ENCODE peak calls at places on chromosome 4, in eight cellular contexts. J is IMR-90, X is SK-N-SH, E is hepatocyte, B is fibroblast of lung, K is neuronal stem cell, D is mammary epithelial cell, I is astrocyte. O is an unnamed sample. For H3K4me1, the result is how much of the 10 kb centered on the place peaks cover.

GRCh38 chr4:32778938-32779337 is 2058.8 kb downstream of the PCDH7 start:
- DNase-seq in J (no peak), X (no peak), E (no peak), B (no peak), K (no peak), D (no peak), I (no peak), O (no peak)

GRCh38 chr4:76605099-76605563 is 170.1 kb downstream of the SHROOM3 start:
- DNase-seq in J (peak), X (no peak), E (no peak), B (no peak), K (no peak), D (no peak), I (no peak), O (no peak)

GRCh38 chr4:186845137-186845842 is 121.6 kb upstream of the FAT1 start:
- DNase-seq in J (peak), X (no peak), E (peak), B (peak), K (no peak), D (peak), I (peak), O (peak)

GRCh38 chr4:168511780-168512467 is 15.1 kb downstream of the PALLD start:
- DNase-seq in J (no peak), X (no peak), E (no peak), B (no peak), K (no peak), D (no peak), I (no peak), O (no peak)

GRCh38 chr4:105434940-105435339 is 38.9 kb downstream of the PPA2 start:
- DNase-seq in J (no peak), X (no peak), E (no peak), B (no peak), K (no peak), D (no peak), I (no peak), O (no peak)

GRCh38 chr4:10129196-10130185 is 12.9 kb upstream of the WDR1 start:
- DNase-seq in J (no peak), X (no peak), E (no peak), B (no peak), K (no peak), D (no peak), I (no peak), O (no peak)

GRCh38 chr4:100299441-100299840 is 109.2 kb upstream of the DDIT4L start:
- DNase-seq in J (no peak), X (no peak), E (no peak), B (no peak), K (no peak), D (peak), I (peak), O (no peak)

GRCh38 chr4:128596115-128596514 is 213.4 kb upstream of the JADE1 start:
- DNase-seq in J (no peak), X (no peak), E (no peak), B (no peak), K (no peak), D (no peak), I (no peak), O (no peak)

GRCh38 chr4:8838911-8839431 is 32.7 kb downstream of the HMX1 start:
- DNase-seq in J (no peak), X (peak), E (no peak), B (no peak), K (no peak), D (no peak), I (no peak), O (peak)

GRCh38 chr4:39976945-39977488 is 694 bp downstream of the PDS5A start:
- DNase-seq in J (no peak), X (no peak), E (peak), B (peak), K (peak), D (peak), I (no peak), O (peak)

GRCh38 chr4:107131295-107131694 is 95.2 kb upstream of the DKK2 start:
- DNase-seq in J (peak), X (no peak), E (no peak), B (peak), K (no peak), D (no peak), I (peak), O (no peak)

GRCh38 chr4:107035711-107036601 is at the start of gene DKK2:
- DNase-seq in J (peak), X (peak), E (peak), B (no peak), K (peak), D (no peak), I (peak), O (peak)

GRCh38 chr4:41418444-41418843 is 119.5 kb upstream of the LIMCH1 start:
- DNase-seq in J (peak), X (no peak), E (no peak), B (peak), K (no peak), D (peak), I (peak), O (peak)

GRCh38 chr4:36241771-36242170 is 2.5 kb downstream of the ARAP2 start:
- DNase-seq in J (no peak), X (no peak), E (no peak), B (peak), K (no peak), D (no peak), I (no peak), O (no peak)

GRCh38 chr4:189973646-189974045 is 33.0 kb downstream of the FRG1 start:
- DNase-seq in J (no peak), X (no peak), E (no peak), B (no peak), K (no peak), D (no peak), I (no peak), O (no peak)

GRCh38 chr4:7777017-7777710 is 162.5 kb downstream of the AFAP1 start:
- DNase-seq in J (no peak), X (no peak), E (no peak), B (no peak), K (no peak), D (no peak), I (no peak), O (no peak)

GRCh38 chr4:6938237-6938636 is 28.6 kb downstream of the TBC1D14 start:
- DNase-seq in J (no peak), X (no peak), E (no peak), B (no peak), K (no peak), D (no peak), I (no peak), O (no peak)

GRCh38 chr4:83618431-83618830 is 82.5 kb downstream of the GPAT3 start:
- DNase-seq in J (peak), X (no peak), E (peak), B (peak), K (no peak), D (peak), I (peak), O (peak)

GRCh38 chr4:83011779-83012630 is 1.4 kb upstream of the LIN54 start:
- DNase-seq in J (peak), X (no peak), E (peak), B (peak), K (no peak), D (peak), I (no peak), O (peak)

GRCh38 chr4:130576218-130576617 is 1480.3 kb downstream of the C4orf33 start:
- DNase-seq in J (no peak), X (peak), E (no peak), B (no peak), K (no peak), D (no peak), I (no peak), O (peak)

GRCh38 chr4:122673252-122673651 is 52.4 kb upstream of the IL21 start:
- DNase-seq in J (no peak), X (no peak), E (peak), B (no peak), K (no peak), D (no peak), I (no peak), O (no peak)

GRCh38 chr4:8259743-8260430 is 9.7 kb upstream of the HTRA3 start:
- DNase-seq in J (no peak), X (no peak), E (no peak), B (no peak), K (no peak), D (no peak), I (no peak), O (no peak)

GRCh38 chr4:478373-478772 is 20.6 kb downstream of the ZNF721 start:
- DNase-seq in J (peak), X (no peak), E (no peak), B (no peak), K (no peak), D (peak), I (peak), O (no peak)
- H3K4me2 ChIP-seq in J (no peak), X (no peak), E (no peak), B (no peak), K (no peak), D (no peak), I (no peak), O (no peak)

GRCh38 chr4:2794707-2795557 is 2.0 kb downstream of the SH3BP2 start:
- DNase-seq in J (peak), X (no peak), E (peak), B (peak), K (no peak), D (no peak), I (peak), O (no peak)
- H3K4me1 ChIP-seq in J (under half), X (half or more), E (under half), B (under half), K (under half), D (under half), I (under half), O (under half)

GRCh38 chr4:53366301-53366716 is 448 bp upstream of the SCFD2 start:
- DNase-seq in J (no peak), X (no peak), E (no peak), B (no peak), K (no peak), D (no peak), I (no peak), O (no peak)
- H3K27ac ChIP-seq in J (peak), X (peak), E (peak), B (peak), K (no peak), D (no peak), I (no peak), O (no peak)

GRCh38 chr4:135073389-135073788 is 871.8 kb upstream of the PABPC4L start:
- DNase-seq in J (no peak), X (no peak), E (no peak), B (no peak), K (no peak), D (no peak), I (no peak), O (no peak)
- H3K4me2 ChIP-seq in J (no peak), X (no peak), E (no peak), B (no peak), K (no peak), D (no peak), I (no peak), O (no peak)

GRCh38 chr4:143346208-143346607 is 9.5 kb downstream of the GAB1 start:
- DNase-seq in J (no peak), X (no peak), E (peak), B (no peak), K (no peak), D (peak), I (no peak), O (peak)

GRCh38 chr4:143352052-143352451 is 15.4 kb downstream of the GAB1 start:
- DNase-seq in J (no peak), X (peak), E (no peak), B (no peak), K (no peak), D (no peak), I (peak), O (no peak)

GRCh38 chr4:143347495-143347894 is 10.8 kb downstream of the GAB1 start:
- DNase-seq in J (no peak), X (no peak), E (no peak), B (no peak), K (no peak), D (no peak), I (no peak), O (no peak)

GRCh38 chr4:143351149-143351691 is 14.5 kb downstream of the GAB1 start:
- DNase-seq in J (no peak), X (no peak), E (no peak), B (no peak), K (no peak), D (no peak), I (no peak), O (no peak)

DNA sequence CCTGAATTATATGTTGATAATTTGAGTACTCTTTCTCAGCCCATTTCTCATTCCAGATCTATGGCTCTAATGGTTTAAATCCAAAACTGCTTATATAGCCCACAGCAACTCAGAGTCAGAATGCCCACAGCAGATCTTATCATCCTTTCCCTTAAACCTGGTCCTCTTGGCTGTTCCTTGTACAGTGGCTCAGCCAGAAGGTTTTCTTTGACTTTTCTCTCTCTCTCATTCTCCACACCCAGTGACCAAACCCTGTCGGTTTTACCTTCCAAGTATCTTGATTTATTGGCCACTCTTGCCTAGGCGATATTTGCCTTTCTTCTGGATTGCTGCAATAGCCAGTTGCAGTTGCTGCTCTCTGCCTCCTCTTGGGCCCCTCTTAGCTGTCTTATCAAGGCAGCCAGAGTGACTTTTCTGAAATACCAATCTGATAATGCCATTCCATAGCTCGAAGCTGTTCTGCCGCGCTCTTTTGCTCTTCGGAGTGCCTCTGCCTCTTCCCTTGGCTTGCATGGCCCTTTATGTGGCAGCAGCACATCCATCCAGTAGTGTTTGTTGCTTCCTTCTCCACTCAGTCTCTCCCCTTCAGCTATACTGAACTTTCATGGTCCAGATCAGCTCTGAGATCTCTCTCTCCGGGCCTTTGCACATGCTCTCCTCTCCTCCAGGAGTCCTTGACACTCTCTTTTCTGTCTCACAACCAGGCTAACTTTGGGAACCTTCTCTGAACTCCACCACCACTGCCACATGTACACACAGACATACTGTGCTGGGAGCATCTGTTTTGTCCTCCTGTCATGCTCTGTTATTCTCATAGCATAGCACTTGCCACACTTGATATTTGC is 11.8 kb downstream of the GAB1 start:
- DNase-seq in J (no peak), X (no peak), E (peak), B (no peak), K (no peak), D (no peak), I (no peak), O (no peak)
- H3K4me1 ChIP-seq in J (under half), X (under half), E (half or more), B (under half), K (under half), D (under half), I (under half), O (under half)

DNA sequence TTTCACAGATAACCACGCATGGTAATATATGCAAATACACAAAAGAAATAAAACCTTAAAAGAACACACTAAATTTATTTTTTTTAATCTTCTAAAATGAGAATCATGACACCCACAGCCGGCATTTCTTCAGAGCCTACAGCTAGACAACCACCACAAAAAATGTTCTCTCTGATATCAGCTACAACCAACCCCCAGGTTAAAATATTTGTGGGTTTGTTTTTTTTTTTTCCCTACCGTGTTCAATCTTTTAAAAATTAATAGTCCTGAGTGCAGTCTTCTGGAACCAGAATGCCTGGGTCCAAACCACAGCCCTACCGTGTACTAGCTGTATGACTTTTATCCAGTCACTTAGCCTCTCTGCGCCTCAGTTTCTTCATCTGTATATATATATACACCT is 36.0 kb downstream of the MAML3 start:
- DNase-seq in J (no peak), X (no peak), E (no peak), B (no peak), K (no peak), D (no peak), I (peak), O (no peak)
- H3K27ac ChIP-seq in J (no peak), X (no peak), E (no peak), B (no peak), K (no peak), D (no peak), I (no peak), O (no peak)

GRCh38 chr4:137531121-137531520 is 1.2 kb downstream of the PCDH18 start:
- DNase-seq in J (peak), X (peak), E (peak), B (peak), K (no peak), D (no peak), I (no peak), O (no peak)
- H3K4me2 ChIP-seq in J (peak), X (peak), E (peak), B (peak), K (peak), D (no peak), I (peak), O (peak)

DNA sequence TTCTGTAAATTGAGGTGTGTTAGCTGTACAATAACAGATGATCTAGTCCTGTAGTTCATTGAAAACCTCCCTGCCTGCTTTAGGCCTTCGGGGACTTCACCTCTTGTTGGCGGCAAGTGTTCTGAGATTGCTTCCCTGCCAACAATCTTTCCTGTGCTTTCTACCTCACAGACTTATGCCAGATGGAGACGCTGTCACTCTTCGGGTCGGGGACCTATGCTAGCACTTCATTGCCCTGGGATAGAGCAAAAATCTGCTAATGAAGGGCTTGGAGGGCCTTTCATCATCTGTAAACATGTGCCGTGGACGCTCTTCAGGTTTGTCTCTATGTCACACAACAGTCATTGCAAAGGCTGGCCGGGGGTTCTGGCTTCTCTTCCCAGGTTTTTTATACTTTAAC is 4.7 kb upstream of the PDLIM3 start:
- DNase-seq in J (no peak), X (no peak), E (no peak), B (no peak), K (no peak), D (no peak), I (no peak), O (peak)
- H3K4me1 ChIP-seq in J (under half), X (under half), E (under half), B (under half), K (under half), D (under half), I (under half), O (under half)

GRCh38 chr4:109699553-109700225 is 3.6 kb downstream of the CASP6 start:
- DNase-seq in J (no peak), X (no peak), E (peak), B (no peak), K (no peak), D (no peak), I (no peak), O (peak)

GRCh38 chr4:109703664-109704351 is 563 bp upstream of the CASP6 start:
- DNase-seq in J (no peak), X (no peak), E (peak), B (peak), K (no peak), D (no peak), I (no peak), O (no peak)

GRCh38 chr4:109702950-109703663 is at the start of gene CASP6:
- DNase-seq in J (peak), X (peak), E (peak), B (peak), K (peak), D (peak), I (peak), O (peak)

DNA sequence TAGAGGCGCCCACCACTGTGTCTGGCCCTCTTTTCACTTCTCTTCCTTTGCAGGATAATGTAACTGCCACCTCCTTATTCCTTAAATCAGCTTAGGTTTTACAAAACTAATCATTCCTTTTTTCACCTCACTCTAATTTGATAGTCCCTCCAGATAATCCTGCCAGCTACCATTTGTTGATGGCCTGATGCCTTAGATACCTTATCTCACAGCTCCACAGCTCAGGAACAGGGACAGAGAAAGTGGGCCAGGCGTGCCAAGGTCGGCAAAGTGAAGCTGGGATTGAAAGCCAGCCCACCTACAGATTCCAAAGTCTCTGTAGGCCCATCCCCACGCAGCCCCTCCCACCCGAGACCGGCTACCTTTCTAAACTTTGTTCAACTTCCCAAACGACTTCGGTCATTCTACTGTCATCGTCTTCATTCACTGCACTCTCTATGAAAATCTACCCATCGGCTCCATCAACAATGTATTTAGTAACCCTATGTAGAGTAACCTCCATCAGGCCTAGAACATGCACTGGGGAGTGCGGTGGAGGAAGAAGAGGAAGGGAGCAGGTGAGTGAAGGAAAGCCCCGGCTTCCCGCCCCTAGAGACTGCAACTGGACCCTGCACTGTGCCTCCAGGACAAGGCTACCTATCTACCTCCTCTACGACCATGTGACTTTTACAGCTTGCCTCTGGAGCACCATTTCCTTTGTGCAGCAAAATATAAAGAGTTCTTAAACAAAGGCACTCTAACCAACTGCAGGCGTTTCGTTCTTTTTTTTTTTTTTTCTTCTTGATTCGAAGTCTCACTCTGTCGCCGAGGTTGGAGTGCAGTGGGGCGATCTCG is 1.5 kb downstream of the CASP6 start:
- DNase-seq in J (no peak), X (no peak), E (peak), B (peak), K (no peak), D (peak), I (no peak), O (peak)
- H3K27ac ChIP-seq in J (peak), X (peak), E (peak), B (peak), K (no peak), D (no peak), I (peak), O (peak)

O was measured in mesendoderm.